ENCODE peak calls at places on chromosomes 4 and X, in ten cellular contexts. M, E, P, D, I, V, G, N, J and Z are unnamed samples.

GRCh38 chr4:76689079-76689817 is 208.7 kb downstream of the SOWAHB start:
- DNase-seq in M (peak), E (no peak), P (peak), D (peak), I (no peak), V (peak), G (peak), N (no peak), J (no peak), Z (no peak)

GRCh38 chrX:18534949-18535348 is 109.5 kb downstream of the CDKL5 start:
- DNase-seq in M (no peak), E (no peak), P (no peak), D (no peak), I (no peak), V (no peak), G (no peak), N (no peak), J (no peak), Z (no peak)

GRCh38 chrX:18995216-18995615 is 11.3 kb upstream of the PHKA2 start:
- DNase-seq in M (no peak), E (no peak), P (peak), D (no peak), I (no peak), V (no peak), G (no peak), N (no peak), J (peak), Z (no peak)

GRCh38 chr4:41281038-41281634 is 24.4 kb downstream of the UCHL1 start:
- DNase-seq in M (peak), E (peak), P (peak), D (no peak), I (no peak), V (no peak), G (peak), N (no peak), J (peak), Z (peak)

GRCh38 chr4:82744284-82744963 is 54.2 kb downstream of the SCD5 start:
- DNase-seq in M (no peak), E (no peak), P (no peak), D (no peak), I (no peak), V (no peak), G (no peak), N (no peak), J (no peak), Z (no peak)

GRCh38 chr4:139278956-139279722 is 886 bp downstream of the MGARP start:
- DNase-seq in M (no peak), E (no peak), P (no peak), D (no peak), I (no peak), V (no peak), G (no peak), N (no peak), J (no peak), Z (no peak)

GRCh38 chr4:117702353-117702752 is 331.9 kb upstream of the NDST3 start:
- DNase-seq in M (no peak), E (no peak), P (no peak), D (no peak), I (no peak), V (no peak), G (no peak), N (no peak), J (no peak), Z (no peak)

GRCh38 chr4:87012265-87012953 is 77.6 kb downstream of the AFF1 start:
- DNase-seq in M (no peak), E (no peak), P (no peak), D (no peak), I (no peak), V (no peak), G (no peak), N (no peak), J (no peak), Z (no peak)

GRCh38 chr4:83115656-83116285 is 1.2 kb upstream of the PLAC8 start:
- DNase-seq in M (no peak), E (no peak), P (no peak), D (no peak), I (no peak), V (no peak), G (no peak), N (no peak), J (no peak), Z (no peak)

GRCh38 chr4:93865650-93866049 is 37.1 kb downstream of the ATOH1 start:
- DNase-seq in M (no peak), E (no peak), P (no peak), D (no peak), I (no peak), V (no peak), G (no peak), N (no peak), J (no peak), Z (no peak)

GRCh38 chr4:145333786-145334185 is 147.9 kb upstream of the SMAD1 start:
- DNase-seq in M (no peak), E (no peak), P (no peak), D (no peak), I (no peak), V (no peak), G (no peak), N (no peak), J (no peak), Z (no peak)

GRCh38 chr4:112296949-112297483 is at the start of gene ALPK1:
- DNase-seq in M (no peak), E (peak), P (peak), D (no peak), I (no peak), V (no peak), G (peak), N (no peak), J (peak), Z (peak)

GRCh38 chr4:3202836-3203820 is 45.8 kb upstream of the MSANTD1 start:
- DNase-seq in M (peak), E (no peak), P (no peak), D (peak), I (no peak), V (peak), G (peak), N (no peak), J (no peak), Z (no peak)

GRCh38 chr4:157217708-157218107 is 2.8 kb upstream of the GRIA2 start:
- DNase-seq in M (no peak), E (no peak), P (no peak), D (no peak), I (no peak), V (no peak), G (peak), N (no peak), J (no peak), Z (peak)

GRCh38 chr4:97159625-97160024 is 983.7 kb downstream of the STPG2 start:
- DNase-seq in M (no peak), E (no peak), P (no peak), D (no peak), I (no peak), V (no peak), G (no peak), N (no peak), J (no peak), Z (no peak)

GRCh38 chr4:128718793-128719192 is 90.7 kb upstream of the JADE1 start:
- DNase-seq in M (no peak), E (peak), P (no peak), D (no peak), I (no peak), V (no peak), G (no peak), N (no peak), J (peak), Z (no peak)

GRCh38 chr4:3221996-3222395 is 27.0 kb upstream of the MSANTD1 start:
- DNase-seq in M (no peak), E (no peak), P (no peak), D (no peak), I (no peak), V (no peak), G (no peak), N (no peak), J (no peak), Z (no peak)

GRCh38 chrX:74343327-74343969 is 39.5 kb downstream of the ZCCHC13 start:
- DNase-seq in M (no peak), E (no peak), P (no peak), D (no peak), I (no peak), V (no peak), G (no peak), N (no peak), J (no peak), Z (no peak)

GRCh38 chrX:70196961-70197805 is 19.9 kb downstream of the DGAT2L6 start:
- DNase-seq in M (peak), E (peak), P (peak), D (peak), I (peak), V (peak), G (peak), N (peak), J (peak), Z (peak)

GRCh38 chr4:1204828-1205591 is 32.6 kb upstream of the SPON2 start:
- DNase-seq in M (no peak), E (no peak), P (no peak), D (no peak), I (no peak), V (peak), G (no peak), N (no peak), J (no peak), Z (no peak)

GRCh38 chr4:74111990-74112389 is 13.0 kb upstream of the CXCL2 start:
- DNase-seq in M (no peak), E (no peak), P (no peak), D (no peak), I (no peak), V (no peak), G (no peak), N (no peak), J (peak), Z (no peak)

GRCh38 chrX:56382278-56382677 is 150.1 kb downstream of the KLF8 start:
- DNase-seq in M (no peak), E (no peak), P (no peak), D (no peak), I (no peak), V (no peak), G (peak), N (no peak), J (no peak), Z (no peak)

GRCh38 chrX:14777484-14777883 is 95.4 kb downstream of the FANCB start:
- DNase-seq in M (no peak), E (no peak), P (no peak), D (no peak), I (no peak), V (no peak), G (no peak), N (no peak), J (no peak), Z (no peak)

GRCh38 chr4:48340276-48340904 is 939 bp upstream of the SLAIN2 start:
- DNase-seq in M (no peak), E (peak), P (peak), D (no peak), I (no peak), V (peak), G (peak), N (no peak), J (peak), Z (peak)

GRCh38 chr4:184193556-184194525 is 23.8 kb downstream of the ENPP6 start:
- DNase-seq in M (no peak), E (no peak), P (no peak), D (no peak), I (no peak), V (no peak), G (peak), N (no peak), J (no peak), Z (no peak)

GRCh38 chr4:56301181-56302076 is 85.9 kb downstream of the AASDH start:
- DNase-seq in M (peak), E (peak), P (peak), D (peak), I (peak), V (peak), G (peak), N (peak), J (peak), Z (peak)

GRCh38 chr4:76960014-76960413 is 10.5 kb downstream of the SEPTIN11 start:
- DNase-seq in M (peak), E (no peak), P (no peak), D (no peak), I (no peak), V (no peak), G (peak), N (no peak), J (no peak), Z (no peak)

GRCh38 chrX:18668468-18668867 is 3.4 kb downstream of the RS1 start:
- DNase-seq in M (peak), E (no peak), P (no peak), D (no peak), I (no peak), V (no peak), G (peak), N (no peak), J (no peak), Z (no peak)

GRCh38 chrX:140701480-140701879 is 8.1 kb upstream of the LINC00632 start:
- DNase-seq in M (no peak), E (no peak), P (no peak), D (no peak), I (no peak), V (no peak), G (peak), N (no peak), J (peak), Z (no peak)

GRCh38 chr4:40395166-40395900 is 60.2 kb downstream of the CHRNA9 start:
- DNase-seq in M (no peak), E (no peak), P (no peak), D (no peak), I (no peak), V (no peak), G (no peak), N (no peak), J (no peak), Z (no peak)

GRCh38 chr4:83212041-83212851 is 72.4 kb downstream of the COQ2 start:
- DNase-seq in M (peak), E (no peak), P (no peak), D (no peak), I (peak), V (peak), G (peak), N (peak), J (no peak), Z (peak)

GRCh38 chrX:78548012-78548411 is 111.1 kb downstream of the RTL3 start:
- DNase-seq in M (no peak), E (no peak), P (no peak), D (no peak), I (no peak), V (no peak), G (no peak), N (no peak), J (no peak), Z (no peak)